ENCODE peak calls at places on chromosomes 3 and 15, in eight cellular contexts. S, M, L, X, D, U, Z and Y are unnamed samples.

GRCh38 chr3:13079051-13079450 is 5.8 kb upstream of the IQSEC1 start:
- DNase-seq in L (no peak), S (no peak), M (no peak), X (no peak), U (no peak), Z (no peak), D (no peak), Y (no peak)

GRCh38 chr15:32838820-32839219 is 121.0 kb downstream of the GREM1 start:
- DNase-seq in S (no peak), Z (no peak), L (no peak), U (peak; percentile 57), D (no peak), M (no peak), X (no peak), Y (no peak)

GRCh38 chr3:37702478-37703154 is 159.1 kb upstream of the CTDSPL start:
- DNase-seq in X (no peak), S (no peak), U (no peak), M (no peak), D (no peak), L (no peak), Z (no peak), Y (no peak)

GRCh38 chr3:72836923-72837322 is 11.3 kb downstream of the SHQ1 start:
- DNase-seq in Z (peak; percentile 91), D (peak; percentile 79), X (no peak), U (no peak), S (no peak), L (no peak), M (no peak), Y (no peak)

GRCh38 chr15:88913850-88914169 is 631 bp upstream of the MFGE8 start:
- DNase-seq in U (no peak), S (no peak), X (no peak), L (no peak), M (no peak), Z (no peak), D (no peak), Y (no peak)

GRCh38 chr15:57367556-57367955 is 8.7 kb upstream of the CGNL1 start:
- DNase-seq in X (no peak), D (no peak), M (no peak), Z (no peak), L (no peak), S (no peak), U (no peak), Y (no peak)

GRCh38 chr15:79195239-79195638 is 87.3 kb upstream of the ANKRD34C start:
- DNase-seq in M (no peak), L (no peak), D (no peak), S (no peak), Z (no peak), U (no peak), X (no peak), Y (no peak)

GRCh38 chr3:154143873-154144272 is 22.7 kb downstream of the ARHGEF26 start:
- DNase-seq in D (no peak), Z (no peak), U (no peak), M (no peak), X (no peak), L (no peak), S (no peak), Y (no peak)

GRCh38 chr3:133572158-133573053 is 1.1 kb upstream of the CDV3 start:
- DNase-seq in M (peak; percentile 85), D (no peak), L (no peak), Z (no peak), X (no peak), U (no peak), S (no peak), Y (no peak)

GRCh38 chr3:133575121-133575520 is 1.6 kb downstream of the CDV3 start:
- DNase-seq in Z (no peak), L (no peak), X (no peak), M (no peak), D (no peak), S (no peak), U (peak; percentile 21), Y (no peak)

GRCh38 chr3:133574260-133574881 is 885 bp downstream of the CDV3 start:
- DNase-seq in X (peak; percentile 78), Z (peak; percentile 84), M (peak; percentile 96), L (peak; percentile 37), D (peak; percentile 79), S (peak; percentile 59), U (peak; percentile 75), Y (peak; percentile 28)

GRCh38 chr3:133573054-133573628 is 345 bp upstream of the CDV3 start:
- DNase-seq in L (peak; percentile 100), X (peak; percentile 100), S (peak; percentile 100), Z (peak; percentile 100), M (peak; percentile 100), D (peak; percentile 100), U (peak; percentile 100), Y (peak; percentile 61)

DNA sequence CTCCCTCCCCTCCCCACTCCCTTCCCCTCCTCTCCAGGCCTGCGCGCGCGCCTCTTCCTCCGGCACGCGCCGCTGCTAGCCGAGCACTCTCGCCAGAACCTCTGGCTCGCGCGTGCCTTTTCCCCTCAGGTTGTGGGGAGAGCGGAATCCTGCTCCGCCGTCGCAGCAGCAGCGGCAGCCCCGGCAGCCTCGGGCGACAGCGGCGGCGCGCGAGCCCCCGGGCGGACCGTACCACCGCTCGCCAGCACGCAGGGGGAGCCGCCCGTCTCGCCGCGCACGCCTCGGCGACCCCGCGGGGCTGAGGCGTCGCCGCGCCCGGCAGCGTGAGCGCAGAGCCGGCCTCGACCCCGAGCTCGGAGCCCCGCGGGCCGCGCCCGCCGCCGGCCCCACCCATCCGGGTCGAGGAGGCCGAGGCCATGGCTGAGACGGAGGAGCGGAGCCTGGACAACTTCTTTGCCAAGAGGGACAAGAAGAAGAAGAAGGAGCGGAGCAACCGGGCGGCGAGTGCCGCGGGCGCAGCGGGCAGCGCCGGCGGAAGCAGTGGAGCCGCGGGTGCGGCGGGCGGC is at the start of gene CDV3:
- DNase-seq in U (no peak), S (peak; percentile 40), M (no peak), Z (no peak), L (no peak), X (no peak), D (no peak), Y (no peak)
- TF ChIP-seq POLR2A in U (peak; percentile 52), S (peak; percentile 91), M (no peak), Z (peak; percentile 68), L (peak; percentile 83), X (peak; percentile 88), D (no peak), Y (peak; percentile 52)

GRCh38 chr15:69459063-69459462 is 6.4 kb downstream of the RPLP1 start:
- DNase-seq in S (no peak), Z (no peak), U (no peak), X (no peak), L (no peak), M (no peak), D (no peak), Y (no peak)

GRCh38 chr15:69454953-69455352 is 2.3 kb downstream of the RPLP1 start:
- DNase-seq in D (no peak), X (no peak), M (no peak), U (no peak), S (no peak), L (no peak), Z (no peak), Y (no peak)

GRCh38 chr15:69457304-69458280 is 5.0 kb downstream of the RPLP1 start:
- DNase-seq in S (no peak), D (no peak), Z (no peak), L (no peak), U (no peak), M (no peak), X (no peak), Y (no peak)

GRCh38 chr15:69452702-69453513 is at the start of gene RPLP1:
- DNase-seq in M (peak; percentile 99), Z (peak; percentile 99), X (peak; percentile 97), S (peak; percentile 96), D (peak; percentile 96), L (peak; percentile 95), U (peak; percentile 95), Y (peak; percentile 79)

DNA sequence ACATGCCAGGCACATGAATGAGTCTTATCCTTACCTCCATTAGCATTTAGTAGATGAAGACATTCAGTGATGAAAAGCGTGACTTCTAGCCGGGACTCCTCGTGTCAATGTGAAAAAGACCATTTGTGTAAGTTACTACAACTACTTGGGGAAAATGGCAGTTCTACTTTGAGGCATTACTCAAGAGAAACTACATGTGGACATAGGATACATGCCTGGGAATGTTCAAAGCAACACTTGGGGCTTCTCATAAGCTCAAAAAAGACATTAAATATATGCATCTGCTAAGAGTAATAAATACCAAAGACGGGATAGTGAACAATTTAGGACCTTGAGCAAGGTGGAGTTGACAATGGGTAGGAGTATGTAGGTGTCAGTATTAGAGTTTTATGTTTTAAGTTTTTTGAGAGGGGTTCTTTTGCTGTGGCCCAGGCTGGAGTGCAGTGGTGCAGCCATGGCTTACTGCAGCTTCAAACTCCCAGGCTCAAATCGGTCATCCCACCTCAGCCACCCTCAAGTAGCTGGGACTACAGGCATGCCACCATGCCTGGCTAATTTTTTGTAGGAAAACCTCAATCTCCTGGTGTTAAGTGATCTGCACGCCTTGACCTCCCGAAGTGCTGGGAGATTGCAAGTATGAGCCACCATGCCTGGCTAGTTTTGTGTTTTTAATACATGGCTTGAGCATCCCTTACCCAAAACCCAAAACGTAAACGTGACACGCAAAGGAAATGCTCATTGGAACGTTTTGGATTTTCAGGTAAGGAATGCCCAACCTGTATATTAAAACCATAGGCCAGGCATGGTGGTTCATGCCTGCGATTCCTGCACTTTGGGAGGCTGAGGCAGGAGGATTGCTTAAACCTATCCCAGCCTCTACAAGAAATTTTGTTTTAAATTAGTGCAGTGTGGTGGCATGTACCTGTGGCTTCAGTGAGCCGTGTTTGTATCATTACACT is 3.9 kb downstream of the RPLP1 start:
- DNase-seq in U (no peak), L (no peak), D (no peak), S (no peak), X (no peak), M (no peak), Z (no peak), Y (no peak)
- TF ChIP-seq POLR2A in U (peak; percentile 0), L (no peak), D (no peak), S (no peak), X (no peak), M (no peak), Z (no peak), Y (peak; percentile 83)

DNA sequence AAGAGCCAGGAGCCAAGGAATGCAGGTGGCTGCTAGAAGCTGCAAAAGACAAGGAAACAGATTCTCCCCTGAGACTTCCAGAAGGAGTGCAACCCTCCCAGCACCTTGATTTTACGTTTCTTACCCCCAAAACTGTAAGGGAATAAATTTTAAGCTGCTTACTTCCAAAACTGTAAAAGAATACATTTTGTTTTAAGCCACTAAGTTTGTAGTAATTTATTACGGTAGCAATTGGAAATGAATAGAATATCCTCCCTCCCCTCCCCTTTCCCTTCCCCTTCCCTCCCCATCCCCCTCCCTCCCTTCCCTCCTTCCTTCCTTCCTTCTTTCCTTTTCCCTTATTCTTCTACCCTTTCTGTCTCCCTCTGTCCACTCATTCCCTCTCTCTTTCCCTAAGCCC is 203.7 kb upstream of the CFAP20DC start:
- DNase-seq in D (no peak), L (no peak), U (no peak), M (no peak), Z (no peak), X (no peak), S (no peak), Y (no peak)
- TF ChIP-seq POLR2A in D (no peak), L (no peak), U (no peak), M (no peak), Z (no peak), X (no peak), S (no peak), Y (no peak)

DNA sequence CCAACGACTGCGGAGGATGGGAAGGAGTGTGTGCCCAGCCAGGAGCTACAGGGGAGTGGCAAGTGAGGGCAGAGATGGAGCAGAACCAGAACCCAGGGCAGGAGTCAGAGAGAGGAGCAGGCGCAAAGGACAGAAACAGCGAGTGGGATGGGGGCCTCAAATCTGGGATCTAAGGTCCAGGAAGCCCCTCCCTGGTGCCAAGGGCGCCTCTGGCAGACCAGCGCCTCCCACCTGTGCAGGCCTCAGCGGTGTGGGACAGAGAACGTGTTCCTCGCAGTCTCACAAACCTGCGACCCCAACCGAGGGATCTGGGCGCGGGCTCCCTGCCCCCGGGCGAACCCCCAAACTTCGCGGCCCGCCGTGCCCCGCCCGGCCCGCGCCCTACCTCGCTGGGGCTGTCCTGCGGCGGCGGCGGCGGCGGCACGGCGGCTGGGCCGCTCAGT is 292 bp downstream of the PCBP4 start:
- DNase-seq in Z (no peak), S (no peak), D (no peak), M (no peak), U (no peak), X (no peak), L (no peak), Y (no peak)
- TF ChIP-seq POLR2A in Z (no peak), S (no peak), D (peak; percentile 49), M (no peak), U (no peak), X (no peak), L (no peak), Y (no peak)